ENCODE peak calls at places on chromosomes 13 and 19, in ten cellular contexts. M is stomach, J is cardiac fibroblast, L is tibial artery, V is A549, R is IMR-90, B is fibroblast of lung, Y is tibial nerve, O is RWPE1, A is cardiac muscle cell. N is an unnamed sample.

GRCh38 chr13:89375839-89376238 is 1704.7 kb downstream of the SLITRK5 start:
- DNase-seq in M (no peak), J (peak; percentile 78), L (no peak), V (no peak), R (peak; percentile 63), B (peak; percentile 79), Y (no peak), O (no peak), A (peak; percentile 92), N (no peak)

GRCh38 chr13:43170497-43170896 is 147.1 kb downstream of the DNAJC15 start:
- DNase-seq in M (no peak), J (no peak), L (no peak), V (no peak), R (no peak), B (no peak), Y (no peak), O (no peak), A (no peak), N (no peak)

GRCh38 chr19:1270854-1271527 is 1.9 kb downstream of the CIRBP start:
- DNase-seq in M (no peak), J (peak; percentile 6), L (no peak), V (no peak), R (no peak), B (no peak), Y (no peak), O (no peak), A (no peak), N (no peak)

GRCh38 chr19:50314724-50315700 is 14.2 kb downstream of the KCNC3 start:
- DNase-seq in M (no peak), J (no peak), L (no peak), V (no peak), R (no peak), B (no peak), Y (no peak), O (no peak), A (no peak), N (no peak)

GRCh38 chr13:75636339-75637095 is 387 bp downstream of the LMO7 start:
- DNase-seq in M (no peak), J (peak; percentile 56), L (peak; percentile 69), V (no peak), R (peak; percentile 46), B (peak; percentile 51), Y (no peak), O (peak; percentile 26), A (peak; percentile 18), N (no peak)

GRCh38 chr13:50448535-50448981 is 394.9 kb downstream of the DLEU7 start:
- DNase-seq in M (no peak), J (no peak), L (no peak), V (no peak), R (no peak), B (no peak), Y (no peak), O (peak; percentile 10), A (no peak), N (no peak)

GRCh38 chr13:51101636-51102218 is 9.3 kb downstream of the C13orf42 start:
- DNase-seq in M (no peak), J (no peak), L (no peak), V (no peak), R (no peak), B (no peak), Y (no peak), O (no peak), A (no peak), N (no peak)

GRCh38 chr19:49660338-49660961 is 5.2 kb downstream of the IRF3 start:
- DNase-seq in M (no peak), J (no peak), L (no peak), V (no peak), R (no peak), B (no peak), Y (no peak), O (no peak), A (no peak), N (no peak)

GRCh38 chr19:58304255-58304654 is 922 bp upstream of the ERVK3-1 start:
- DNase-seq in M (no peak), J (no peak), L (no peak), V (no peak), R (no peak), B (no peak), Y (no peak), O (no peak), A (no peak), N (no peak)

GRCh38 chr19:37346091-37346490 is 24.8 kb upstream of the ZNF527 start:
- DNase-seq in M (no peak), J (no peak), L (no peak), V (no peak), R (no peak), B (no peak), Y (no peak), O (no peak), A (no peak), N (no peak)

GRCh38 chr19:48123907-48124675 is 13.5 kb upstream of the PLA2G4C start:
- DNase-seq in M (no peak), J (peak; percentile 90), L (no peak), V (peak; percentile 36), R (peak; percentile 73), B (peak; percentile 91), Y (no peak), O (peak; percentile 69), A (peak; percentile 58), N (no peak)

GRCh38 chr13:29713841-29714240 is 118.4 kb upstream of the SLC7A1 start:
- DNase-seq in M (no peak), J (peak; percentile 56), L (no peak), V (peak; percentile 8), R (peak; percentile 21), B (no peak), Y (no peak), O (peak; percentile 20), A (no peak), N (no peak)

GRCh38 chr13:48675247-48675646 is 21.5 kb downstream of the CYSLTR2 start:
- DNase-seq in M (no peak), J (no peak), L (no peak), V (no peak), R (no peak), B (no peak), Y (no peak), O (no peak), A (no peak), N (no peak)

GRCh38 chr19:48461982-48462655 is 6.7 kb downstream of the KCNJ14 start:
- DNase-seq in M (no peak), J (no peak), L (no peak), V (peak; percentile 72), R (no peak), B (no peak), Y (no peak), O (no peak), A (peak; percentile 20), N (no peak)

GRCh38 chr13:79782541-79783216 is 301.7 kb downstream of the NDFIP2 start:
- DNase-seq in M (peak; percentile 46), J (peak; percentile 60), L (no peak), V (no peak), R (peak; percentile 77), B (peak; percentile 89), Y (peak; percentile 23), O (peak; percentile 22), A (peak; percentile 93), N (no peak)

GRCh38 chr19:17210296-17210695 is 4.9 kb upstream of the USE1 start:
- DNase-seq in M (no peak), J (peak; percentile 62), L (no peak), V (no peak), R (peak; percentile 16), B (no peak), Y (no peak), O (no peak), A (no peak), N (no peak)

GRCh38 chr13:25085125-25085742 is 10.7 kb upstream of the PABPC3 start:
- DNase-seq in M (peak; percentile 29), J (peak; percentile 61), L (no peak), V (peak; percentile 44), R (peak; percentile 26), B (peak; percentile 37), Y (no peak), O (peak; percentile 36), A (peak; percentile 59), N (peak; percentile 19)

GRCh38 chr13:56332671-56333070 is 808.0 kb upstream of the PRR20A start:
- DNase-seq in M (no peak), J (no peak), L (no peak), V (no peak), R (no peak), B (no peak), Y (no peak), O (no peak), A (no peak), N (no peak)

GRCh38 chr13:100666124-100666523 is 8.5 kb downstream of the TMTC4 start:
- DNase-seq in M (no peak), J (peak; percentile 14), L (no peak), V (no peak), R (no peak), B (no peak), Y (no peak), O (no peak), A (peak; percentile 37), N (no peak)

GRCh38 chr19:2719910-2720776 is 1.0 kb downstream of the DIRAS1 start:
- DNase-seq in M (no peak), J (peak; percentile 29), L (no peak), V (no peak), R (peak; percentile 40), B (peak; percentile 27), Y (no peak), O (no peak), A (peak; percentile 17), N (no peak)
- TF ChIP-seq CTCF in M (no peak), J (no peak), L (no peak), V (no peak), R (no peak), B (no peak), Y (no peak), O (no peak), A (no peak), N (peak; percentile 7)

GRCh38 chr19:40690699-40691420 is 409 bp upstream of the NUMBL start:
- DNase-seq in M (peak; percentile 96), J (peak; percentile 93), L (peak; percentile 97), V (peak; percentile 98), R (peak; percentile 86), B (peak; percentile 90), Y (peak; percentile 98), O (peak; percentile 97), A (peak; percentile 96), N (peak; percentile 38)
- TF ChIP-seq CTCF in M (no peak), J (no peak), L (no peak), V (no peak), R (no peak), B (no peak), Y (no peak), O (no peak), A (no peak), N (no peak)

DNA sequence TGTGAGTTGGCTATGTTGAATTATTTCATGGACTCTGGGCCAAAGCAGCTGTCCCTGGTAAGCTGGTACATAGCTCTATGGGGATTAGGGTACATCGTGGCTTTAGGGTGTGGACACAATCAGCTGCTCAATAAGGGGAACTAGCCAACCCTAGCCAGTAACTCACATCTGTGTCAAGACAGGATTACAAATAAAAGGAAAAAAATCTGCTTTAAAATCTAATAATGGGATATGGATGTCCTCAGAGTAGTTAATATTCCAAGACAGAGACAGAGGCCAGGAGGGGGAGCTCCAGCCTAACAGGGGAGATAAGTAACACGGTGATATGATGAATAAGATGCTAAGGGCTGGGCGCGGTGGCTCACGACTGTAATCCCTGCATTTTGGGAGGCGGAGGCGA is 21.1 kb upstream of the ZNF766 start:
- DNase-seq in M (peak; percentile 61), J (peak; percentile 69), L (no peak), V (no peak), R (peak; percentile 33), B (peak; percentile 30), Y (peak; percentile 44), O (no peak), A (peak; percentile 62), N (no peak)
- TF ChIP-seq CTCF in M (no peak), J (peak; percentile 50), L (peak; percentile 34), V (no peak), R (peak; percentile 65), B (peak; percentile 42), Y (peak; percentile 41), O (no peak), A (peak; percentile 45), N (no peak)

GRCh38 chr19:19404879-19405860 is at the start of gene GATAD2A:
- DNase-seq in M (peak; percentile 96), J (peak; percentile 95), L (peak; percentile 97), V (peak; percentile 87), R (peak; percentile 89), B (peak; percentile 86), Y (peak; percentile 92), O (peak; percentile 85), A (peak; percentile 96), N (peak; percentile 40)
- TF ChIP-seq CTCF in M (no peak), J (peak; percentile 16), L (peak; percentile 16), V (no peak), R (peak; percentile 41), B (no peak), Y (peak; percentile 44), O (peak; percentile 66), A (peak; percentile 30), N (peak; percentile 16)

N was measured in GM12864.